ENCODE peak calls at places on chromosomes 2 and 18, in four cellular contexts. F, K, V and J are unnamed samples.

GRCh38 chr2:164840458-164840929 is 1.1 kb downstream of the COBLL1 start:
- DNase-seq in K (peak), V (no peak), F (peak), J (peak)

GRCh38 chr2:46146866-46147502 is 150.2 kb upstream of the EPAS1 start:
- DNase-seq in V (no peak), K (no peak), F (no peak), J (no peak)

GRCh38 chr2:62305421-62306176 is 109.7 kb downstream of the B3GNT2 start:
- DNase-seq in F (no peak), V (no peak), K (no peak), J (no peak)

GRCh38 chr18:48649231-48649630 is 110.4 kb downstream of the CTIF start:
- DNase-seq in V (no peak), K (no peak), F (peak), J (peak)

GRCh38 chr2:190996338-190996946 is 17.5 kb downstream of the STAT1 start:
- DNase-seq in K (no peak), V (no peak), F (no peak), J (no peak)

GRCh38 chr2:85551698-85552678 is 9.3 kb downstream of the GGCX start:
- DNase-seq in F (peak), V (no peak), K (peak), J (peak)

GRCh38 chr2:105287692-105288091 is 41.8 kb downstream of the TGFBRAP1 start:
- DNase-seq in F (no peak), V (no peak), K (peak), J (peak)

GRCh38 chr2:235381261-235381912 is 112.5 kb upstream of the AGAP1 start:
- DNase-seq in K (no peak), V (no peak), F (no peak), J (no peak)

GRCh38 chr2:126934803-126935202 is 36.1 kb downstream of the TEX51 start:
- DNase-seq in F (no peak), K (no peak), V (no peak), J (no peak)

GRCh38 chr2:68357608-68358337 is 7.3 kb upstream of the PLEK start:
- DNase-seq in K (no peak), V (peak), F (peak), J (no peak)

GRCh38 chr2:68362069-68362468 is 3.0 kb upstream of the PLEK start:
- DNase-seq in F (peak), K (peak), V (peak), J (peak)

GRCh38 chr2:68356599-68357239 is 8.4 kb upstream of the PLEK start:
- DNase-seq in K (no peak), V (no peak), F (no peak), J (no peak)

GRCh38 chr2:68362749-68363148 is 2.3 kb upstream of the PLEK start:
- DNase-seq in V (no peak), K (no peak), F (no peak), J (no peak)

DNA sequence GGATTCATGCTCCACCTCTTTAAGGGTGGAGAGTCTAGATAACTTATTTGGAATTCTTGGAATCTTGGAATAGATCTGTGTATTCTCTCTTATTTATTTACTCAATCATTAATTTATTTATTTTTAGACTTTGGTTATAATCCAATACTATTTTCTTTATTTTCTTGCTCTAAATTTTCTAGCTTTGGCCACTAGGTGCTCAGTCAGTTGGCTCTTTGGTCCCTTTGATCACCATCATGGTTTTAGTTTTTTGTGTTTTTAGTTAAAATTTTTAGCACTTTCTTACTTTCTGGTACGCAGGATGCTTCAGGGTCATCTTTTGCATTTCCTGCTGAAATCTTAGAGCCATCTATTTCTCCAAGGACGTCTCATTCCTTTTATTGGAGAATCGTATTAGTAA is 5.2 kb upstream of the PLEK start:
- DNase-seq in F (no peak), V (no peak), K (no peak), J (no peak)
- TF ChIP-seq CTCF in F (no peak), V (peak), K (no peak), J (no peak)

GRCh38 chr2:26530696-26531095 is 52.8 kb upstream of the OTOF start:
- DNase-seq in V (no peak), K (no peak), F (peak), J (no peak)
- TF ChIP-seq CTCF in V (peak), K (no peak), F (no peak), J (no peak)

GRCh38 chr2:12987246-12987645 is 270.5 kb downstream of the TRIB2 start:
- DNase-seq in F (no peak), K (no peak), V (no peak), J (no peak)

GRCh38 chr2:12988279-12988678 is 271.5 kb downstream of the TRIB2 start:
- DNase-seq in K (no peak), V (no peak), F (no peak), J (no peak)

GRCh38 chr2:12990523-12990922 is 273.8 kb downstream of the TRIB2 start:
- DNase-seq in V (no peak), F (no peak), K (no peak), J (no peak)
- TF ChIP-seq CTCF in V (peak), F (no peak), K (no peak), J (no peak)

GRCh38 chr2:30981519-30981918 is 156.7 kb downstream of the GALNT14 start:
- DNase-seq in V (no peak), F (no peak), K (no peak), J (peak)

GRCh38 chr2:30979822-30980245 is 158.4 kb downstream of the GALNT14 start:
- DNase-seq in K (no peak), F (peak), V (peak), J (no peak)

GRCh38 chr2:30981101-30981500 is 157.1 kb downstream of the GALNT14 start:
- DNase-seq in K (no peak), F (no peak), V (no peak), J (no peak)

GRCh38 chr2:30978044-30978443 is 160.2 kb downstream of the GALNT14 start:
- DNase-seq in V (no peak), F (no peak), K (no peak), J (no peak)

DNA sequence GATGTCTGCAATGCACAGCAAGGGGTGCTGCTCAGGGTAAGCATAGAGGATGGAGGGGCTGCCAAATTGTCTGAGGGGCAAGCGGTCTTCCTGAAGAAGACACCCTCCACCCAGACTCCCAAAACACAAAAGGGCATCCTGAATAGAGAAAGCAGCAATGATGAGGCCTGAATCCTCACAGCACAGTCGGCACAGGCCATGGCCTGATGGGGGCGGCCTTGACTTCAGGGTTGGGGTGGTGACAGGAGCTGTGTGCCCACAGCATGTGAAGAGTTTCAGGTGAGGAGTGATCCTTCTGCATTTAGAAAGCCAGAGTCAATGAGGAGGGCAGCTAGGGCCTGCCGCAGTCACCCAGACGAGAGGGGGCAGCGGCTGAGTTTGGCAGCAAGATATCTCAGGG is 159.4 kb downstream of the GALNT14 start:
- DNase-seq in K (no peak), V (no peak), F (no peak), J (no peak)
- TF ChIP-seq CTCF in K (no peak), V (no peak), F (no peak), J (no peak)

GRCh38 chr18:24016643-24017042 is 2.1 kb downstream of the TTC39C start:
- DNase-seq in V (no peak), K (no peak), F (no peak), J (no peak)
- TF ChIP-seq CTCF in V (peak), K (no peak), F (no peak), J (peak)

GRCh38 chr2:133641942-133642341 is 73.7 kb upstream of the NCKAP5 start:
- DNase-seq in V (no peak), F (no peak), K (no peak), J (no peak)

GRCh38 chr2:133643822-133644221 is 75.6 kb upstream of the NCKAP5 start:
- DNase-seq in F (no peak), K (no peak), V (no peak), J (no peak)

GRCh38 chr2:133642831-133643230 is 74.6 kb upstream of the NCKAP5 start:
- DNase-seq in V (no peak), F (no peak), K (no peak), J (no peak)

GRCh38 chr2:133640103-133640502 is 71.8 kb upstream of the NCKAP5 start:
- DNase-seq in K (no peak), V (no peak), F (no peak), J (no peak)

DNA sequence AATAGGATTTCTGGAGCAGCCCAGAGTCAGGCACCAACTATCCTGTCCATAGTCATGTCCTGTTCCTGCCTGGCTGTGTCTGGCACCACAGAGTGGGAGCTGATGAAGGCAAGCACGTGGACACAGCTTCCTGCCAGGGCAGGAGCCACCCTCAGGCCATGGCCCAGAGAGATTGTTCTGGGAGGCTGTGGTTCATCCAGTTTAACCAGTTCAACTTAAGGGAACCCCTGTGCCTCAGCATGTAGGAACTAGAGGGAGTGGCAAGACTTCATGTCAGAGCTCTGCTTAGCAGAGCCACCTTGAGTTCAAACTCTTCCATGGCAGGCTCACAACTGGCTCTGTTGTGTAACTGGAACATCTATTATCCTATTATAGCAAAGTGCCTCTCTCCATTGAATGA is 73.2 kb upstream of the NCKAP5 start:
- DNase-seq in V (no peak), F (no peak), K (peak), J (no peak)
- TF ChIP-seq CTCF in V (no peak), F (no peak), K (no peak), J (no peak)

GRCh38 chr2:54176577-54176976 is 61.2 kb downstream of the ACYP2 start:
- DNase-seq in V (peak), K (no peak), F (peak), J (peak)
- TF ChIP-seq CTCF in V (peak), K (no peak), F (no peak), J (peak)

GRCh38 chr2:73071452-73072399 is at the start of gene SFXN5:
- DNase-seq in K (peak), F (peak), V (peak), J (peak)
- TF ChIP-seq CTCF in K (no peak), F (peak), V (peak), J (no peak)